ENCODE peak calls at places on chromosomes 16 and 17, in six cellular contexts. W is tibial nerve, X is GM23248, G is upper lobe of right lung, L is heart left ventricle, I is heart right ventricle. B is an unnamed sample.

GRCh38 chr16:70708381-70709253 is 22.8 kb upstream of the MTSS2 start:
- DNase-seq in L (no peak), W (no peak), G (no peak), X (no peak), I (no peak), B (no peak)

GRCh38 chr16:3431779-3432219 is 11.5 kb downstream of the ZNF597 start:
- DNase-seq in W (no peak), X (peak; percentile 54), L (peak; percentile 66), G (peak; percentile 68), I (peak; percentile 61), B (peak; percentile 68)

GRCh38 chr17:32523017-32523680 is 36.4 kb downstream of the CDK5R1 start:
- DNase-seq in W (no peak), I (no peak), L (no peak), X (no peak), G (no peak), B (no peak)

GRCh38 chr17:3972281-3972731 is 8.1 kb upstream of the ATP2A3 start:
- DNase-seq in G (no peak), I (no peak), W (no peak), L (no peak), X (no peak), B (no peak)

GRCh38 chr17:67420994-67421393 is 43.9 kb downstream of the PITPNC1 start:
- DNase-seq in I (no peak), W (no peak), L (no peak), G (no peak), X (no peak), B (no peak)

GRCh38 chr16:85563515-85564276 is 49.4 kb upstream of the GSE1 start:
- DNase-seq in L (peak; percentile 90), X (no peak), I (peak; percentile 82), G (peak; percentile 91), W (peak; percentile 61), B (peak; percentile 84)

GRCh38 chr16:89375021-89375420 is 115.3 kb downstream of the ANKRD11 start:
- DNase-seq in I (no peak), X (no peak), L (no peak), G (no peak), W (no peak), B (peak; percentile 6)

GRCh38 chr16:85712841-85713240 is 24.1 kb upstream of the GINS2 start:
- DNase-seq in G (no peak), W (no peak), L (no peak), I (no peak), X (no peak), B (no peak)

GRCh38 chr16:67150833-67151396 is at the start of gene B3GNT9:
- DNase-seq in L (peak; percentile 87), I (peak; percentile 80), W (peak; percentile 47), X (peak; percentile 97), G (peak; percentile 91), B (peak; percentile 78)

GRCh38 chr16:84868829-84869457 is 49.2 kb downstream of the CRISPLD2 start:
- DNase-seq in L (peak; percentile 22), W (no peak), X (no peak), G (no peak), I (no peak), B (no peak)

GRCh38 chr16:76277099-76278030 is at the start of gene CNTNAP4:
- DNase-seq in W (peak; percentile 22), X (no peak), G (no peak), L (no peak), I (peak; percentile 20), B (peak; percentile 52)

GRCh38 chr17:32483451-32484019 is 3.3 kb upstream of the CDK5R1 start:
- DNase-seq in L (peak; percentile 80), G (peak; percentile 60), I (peak; percentile 80), W (peak; percentile 56), X (peak; percentile 80), B (peak; percentile 89)

GRCh38 chr17:63998050-63998720 is at the start of gene PRR29:
- DNase-seq in W (no peak), G (peak; percentile 86), I (peak; percentile 77), X (peak; percentile 84), L (peak; percentile 89), B (peak; percentile 85)

GRCh38 chr17:82231562-82232321 is 2.9 kb downstream of the SLC16A3 start:
- DNase-seq in X (peak; percentile 77), W (peak; percentile 44), L (peak; percentile 90), G (peak; percentile 94), I (peak; percentile 78), B (peak; percentile 87)

GRCh38 chr17:75475144-75475835 is 18.9 kb downstream of the TMEM94 start:
- DNase-seq in W (no peak), G (no peak), I (no peak), X (no peak), L (no peak), B (no peak)

GRCh38 chr16:67277999-67278772 is 1.1 kb upstream of the PLEKHG4 start:
- DNase-seq in L (peak; percentile 55), G (no peak), I (no peak), X (peak; percentile 93), W (no peak), B (peak; percentile 41)

GRCh38 chr17:62660629-62661118 is 33.2 kb downstream of the MRC2 start:
- DNase-seq in X (no peak), I (no peak), G (no peak), W (no peak), L (no peak), B (no peak)

GRCh38 chr16:53053967-53054669 is 673 bp upstream of the CHD9 start:
- DNase-seq in G (peak; percentile 70), W (no peak), L (peak; percentile 64), X (peak; percentile 63), I (peak; percentile 53), B (peak; percentile 57)

GRCh38 chr17:44380767-44381166 is 8.7 kb downstream of the ITGA2B start:
- DNase-seq in G (peak; percentile 46), X (no peak), L (no peak), W (no peak), I (no peak), B (no peak)

GRCh38 chr16:57092786-57093301 is 461 bp downstream of the CPNE2 start:
- DNase-seq in W (no peak), L (peak; percentile 75), X (peak; percentile 60), I (peak; percentile 61), G (peak; percentile 84), B (peak; percentile 55)

GRCh38 chr17:82912571-82913089 is 72.8 kb upstream of the ZNF750 start:
- DNase-seq in W (no peak), X (no peak), L (no peak), I (peak; percentile 42), G (no peak), B (peak; percentile 74)

GRCh38 chr17:82345151-82345976 is 11.8 kb upstream of the SECTM1 start:
- DNase-seq in X (no peak), W (no peak), L (no peak), I (peak; percentile 10), G (no peak), B (no peak)

GRCh38 chr17:19652595-19652994 is 4.0 kb downstream of the ALDH3A2 start:
- DNase-seq in G (no peak), W (no peak), X (peak; percentile 11), I (no peak), L (no peak), B (no peak)

GRCh38 chr17:19654901-19655300 is 6.3 kb downstream of the ALDH3A2 start:
- DNase-seq in I (no peak), L (no peak), W (no peak), X (peak; percentile 2), G (no peak), B (no peak)

GRCh38 chr17:19656336-19656735 is 7.8 kb downstream of the ALDH3A2 start:
- DNase-seq in W (no peak), L (no peak), X (no peak), I (no peak), G (no peak), B (no peak)

GRCh38 chr17:19651461-19652238 is 3.1 kb downstream of the ALDH3A2 start:
- DNase-seq in W (no peak), I (no peak), X (no peak), G (no peak), L (no peak), B (no peak)

GRCh38 chr17:19654342-19654886 is 5.9 kb downstream of the ALDH3A2 start:
- DNase-seq in I (no peak), X (no peak), G (no peak), W (no peak), L (no peak), B (no peak)
- H3K9me3 ChIP-seq in I (no peaks in the 10 kb centered on the region), X (no peaks in the 10 kb centered on the region), G (no peaks in the 10 kb centered on the region), W (no peaks in the 10 kb centered on the region), L (no peaks in the 10 kb centered on the region), B (no peaks in the 10 kb centered on the region)

DNA sequence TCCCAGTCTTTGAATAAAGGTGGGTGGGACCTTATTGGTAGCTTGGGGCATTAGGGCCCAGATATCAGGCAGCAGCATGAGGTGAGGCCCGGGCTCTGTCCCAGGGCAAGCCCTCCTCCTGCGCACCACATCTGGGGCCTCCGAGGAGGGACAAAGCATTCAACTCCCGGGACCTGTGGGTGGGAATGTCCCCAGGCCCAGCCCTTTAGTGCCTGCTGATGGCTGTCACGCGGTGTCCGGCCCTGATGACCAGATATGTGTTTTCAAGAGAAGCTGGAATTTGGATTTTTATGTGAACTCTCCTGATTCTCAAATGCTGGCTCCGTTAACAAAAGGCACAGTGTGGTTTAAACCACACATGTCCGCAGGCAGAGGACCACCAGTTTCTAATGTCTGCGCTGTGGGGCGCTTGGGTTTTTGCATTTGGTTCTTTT is 30.5 kb downstream of the RAI1 start:
- DNase-seq in X (no peak), G (no peak), W (no peak), L (no peak), I (no peak), B (no peak)
- H3K27ac ChIP-seq in X (peak overlapping the region; percentile 95), G (peak overlapping the region; percentile 75), W (peak overlapping the region; percentile 3), L (peak overlapping the region; percentile 7), I (no peak overlapping the region), B (no peak overlapping the region)

GRCh38 chr17:77453613-77454559 is 313.1 kb downstream of the SEC14L1 start:
- DNase-seq in W (no peak), G (no peak), L (no peak), I (peak; percentile 38), X (no peak), B (no peak)
- H3K4me1 ChIP-seq in W (peaks cover 94% of the 10 kb centered on the region), G (peaks cover 62% of the 10 kb centered on the region), L (peaks cover 48% of the 10 kb centered on the region), I (peaks cover 94% of the 10 kb centered on the region), X (peaks cover 39% of the 10 kb centered on the region), B (peaks cover 34% of the 10 kb centered on the region)

GRCh38 chr16:31764103-31764502 is 109.5 kb upstream of the ZNF267 start:
- DNase-seq in G (no peak), I (no peak), L (no peak), X (no peak), W (no peak), B (no peak)

GRCh38 chr16:31767267-31767666 is 106.3 kb upstream of the ZNF267 start:
- DNase-seq in G (no peak), X (no peak), W (no peak), I (no peak), L (no peak), B (no peak)
- H3K9me3 ChIP-seq in G (peaks cover 94% of the 10 kb centered on the region), X (peaks cover 7% of the 10 kb centered on the region), W (peaks cover 6% of the 10 kb centered on the region), I (peaks cover 32% of the 10 kb centered on the region), L (peaks cover 3% of the 10 kb centered on the region), B (peaks cover 86% of the 10 kb centered on the region)

GRCh38 chr17:50134206-50135110 is 4.5 kb upstream of the SAMD14 start:
- DNase-seq in W (no peak), G (no peak), X (peak; percentile 69), I (no peak), L (no peak), B (no peak)

GRCh38 chr17:50133769-50134099 is 3.8 kb upstream of the SAMD14 start:
- DNase-seq in L (no peak), X (peak; percentile 39), I (no peak), G (peak; percentile 63), W (no peak), B (peak; percentile 60)

GRCh38 chr17:50135316-50136095 is 5.5 kb upstream of the SAMD14 start:
- DNase-seq in I (no peak), L (no peak), X (no peak), G (peak; percentile 61), W (no peak), B (no peak)

GRCh38 chr17:50132104-50132794 is 2.3 kb upstream of the SAMD14 start:
- DNase-seq in W (no peak), I (no peak), L (no peak), X (no peak), G (no peak), B (no peak)

GRCh38 chr17:50133028-50133768 is 3.2 kb upstream of the SAMD14 start:
- DNase-seq in G (peak; percentile 65), L (peak; percentile 71), I (no peak), X (peak; percentile 82), W (no peak), B (peak; percentile 89)
- H3K27ac ChIP-seq in G (no peak overlapping the region), L (peak overlapping the region; percentile 73), I (peak overlapping the region; percentile 25), X (peak overlapping the region; percentile 44), W (no peak overlapping the region), B (peak overlapping the region; percentile 82)